ENCODE peak calls at places on chromosomes 11 and 22, in ten cellular contexts. C is amygdala; L is HTR-8/SVneo; Z is choroid plexus epithelial cell; A is stimulated activated CD4-positive, alpha-beta T cell treated with anti-CD3 and anti-CD28 coated beads, Interleukin-4, amount 100 ng/mL, for 48 hours; H is stimulated activated CD8-positive, alpha-beta memory T cell treated with anti-CD3 and anti-CD28 coated beads, Interleukin-4, amount 100 ng/mL, for 4 hours; U is hippocampal formation; I is nephron progenitor cell; J is non-pigmented ciliary epithelial cell; O is Right ventricle myocardium superior. W is an unnamed sample.

GRCh38 chr22:23773247-23774113 is 831 bp downstream of the MMP11 start:
- DNase-seq in C (no peak), L (no peak), Z (no peak), A (no peak), H (no peak), U (no peak), I (no peak), J (no peak), O (peak), W (no peak)

GRCh38 chr11:57881647-57882046 is 120.0 kb downstream of the CTNND1 start:
- DNase-seq in C (no peak), L (no peak), Z (no peak), A (no peak), H (no peak), U (no peak), I (no peak), J (no peak), O (no peak), W (no peak)

GRCh38 chr11:129975543-129975942 is 27.1 kb downstream of the PRDM10 start:
- DNase-seq in C (no peak), L (no peak), Z (no peak), A (no peak), H (no peak), U (no peak), I (no peak), J (no peak), O (no peak), W (no peak)

GRCh38 chr22:35766654-35767580 is 49.2 kb downstream of the APOL5 start:
- DNase-seq in C (no peak), L (no peak), Z (no peak), A (no peak), H (no peak), U (no peak), I (no peak), J (no peak), O (no peak), W (no peak)

GRCh38 chr11:2194877-2195755 is 23.5 kb upstream of the TH start:
- DNase-seq in C (no peak), L (peak), Z (peak), A (peak), H (peak), U (no peak), I (peak), J (no peak), O (peak), W (peak)

GRCh38 chr11:102478660-102479245 is 26.2 kb upstream of the TMEM123 start:
- DNase-seq in C (no peak), L (no peak), Z (no peak), A (no peak), H (no peak), U (no peak), I (no peak), J (no peak), O (no peak), W (no peak)

GRCh38 chr11:74642912-74643311 is 50.5 kb downstream of the POLD3 start:
- DNase-seq in C (no peak), L (no peak), Z (no peak), A (no peak), H (no peak), U (no peak), I (no peak), J (no peak), O (no peak), W (no peak)

GRCh38 chr11:21628641-21629040 is 564.2 kb upstream of the ANO5 start:
- DNase-seq in C (no peak), L (no peak), Z (no peak), A (no peak), H (no peak), U (no peak), I (no peak), J (no peak), O (no peak), W (no peak)

GRCh38 chr11:65885231-65885630 is 3.0 kb downstream of the FIBP start:
- DNase-seq in C (no peak), L (no peak), Z (no peak), A (no peak), H (no peak), U (no peak), I (no peak), J (no peak), O (no peak), W (peak)

GRCh38 chr11:63719987-63720386 is 38.7 kb downstream of the RTN3 start:
- DNase-seq in C (no peak), L (no peak), Z (peak), A (no peak), H (no peak), U (no peak), I (no peak), J (peak), O (no peak), W (no peak)

W was measured in lower lobe of right lung.